ENCODE peak calls at places on chromosomes 13 and 19, in seven cellular contexts. F, Y, A, X, V, W and R are unnamed samples.

GRCh38 chr13:103952183-103952582 is 886.0 kb upstream of the SLC10A2 start:
- DNase-seq in F (no peak), Y (no peak), A (no peak), X (no peak), V (no peak), W (no peak), R (no peak)

GRCh38 chr19:47848871-47849473 is 10.1 kb upstream of the TPRX2 start:
- DNase-seq in F (peak; percentile 51), Y (no peak), A (no peak), X (no peak), V (no peak), W (no peak), R (no peak)

GRCh38 chr19:47405197-47405550 is 14.2 kb downstream of the MEIS3 start:
- DNase-seq in F (no peak), Y (no peak), A (no peak), X (no peak), V (no peak), W (no peak), R (no peak)

GRCh38 chr19:8611890-8612806 is 1.6 kb upstream of the ADAMTS10 start:
- DNase-seq in F (peak; percentile 37), Y (peak; percentile 49), A (no peak), X (peak; percentile 63), V (peak; percentile 72), W (peak; percentile 78), R (no peak)

GRCh38 chr13:92320323-92320722 is 906.3 kb upstream of the GPC6 start:
- DNase-seq in F (no peak), Y (no peak), A (no peak), X (no peak), V (no peak), W (no peak), R (no peak)

GRCh38 chr13:110872768-110873638 is 41.9 kb downstream of the ANKRD10 start:
- DNase-seq in F (no peak), Y (no peak), A (no peak), X (no peak), V (no peak), W (no peak), R (no peak)

GRCh38 chr13:74575729-74576125 is 441.5 kb upstream of the KLF12 start:
- DNase-seq in F (peak; percentile 69), Y (peak; percentile 21), A (no peak), X (peak; percentile 32), V (peak; percentile 88), W (peak; percentile 77), R (peak; percentile 50)

GRCh38 chr13:73428706-73429105 is 369.9 kb downstream of the KLF5 start:
- DNase-seq in F (no peak), Y (no peak), A (no peak), X (no peak), V (no peak), W (no peak), R (no peak)

GRCh38 chr13:49240017-49240416 is 7.7 kb upstream of the CDADC1 start:
- DNase-seq in F (peak; percentile 32), Y (no peak), A (no peak), X (no peak), V (no peak), W (no peak), R (no peak)

GRCh38 chr19:37979547-37980082 is 72.6 kb downstream of the SIPA1L3 start:
- DNase-seq in F (peak; percentile 36), Y (peak; percentile 59), A (no peak), X (no peak), V (no peak), W (no peak), R (no peak)

GRCh38 chr13:31765441-31765840 is 26.1 kb downstream of the RXFP2 start:
- DNase-seq in F (no peak), Y (no peak), A (no peak), X (no peak), V (no peak), W (no peak), R (no peak)

GRCh38 chr19:13404236-13404635 is 102.0 kb downstream of the CACNA1A start:
- DNase-seq in F (no peak), Y (no peak), A (no peak), X (no peak), V (no peak), W (no peak), R (no peak)

GRCh38 chr19:8681345-8682021 is 17.1 kb downstream of the ACTL9 start:
- DNase-seq in F (no peak), Y (no peak), A (no peak), X (no peak), V (no peak), W (no peak), R (no peak)

GRCh38 chr19:42246869-42247630 is 4.6 kb upstream of the GSK3A start:
- DNase-seq in F (no peak), Y (no peak), A (no peak), X (no peak), V (no peak), W (peak; percentile 49), R (no peak)

GRCh38 chr13:100608906-100609305 is 20.3 kb upstream of the GGACT start:
- DNase-seq in F (peak; percentile 14), Y (no peak), A (no peak), X (no peak), V (no peak), W (no peak), R (no peak)

GRCh38 chr19:30228113-30228725 is 144.0 kb upstream of the ZNF536 start:
- DNase-seq in F (peak; percentile 38), Y (no peak), A (no peak), X (no peak), V (no peak), W (no peak), R (no peak)

GRCh38 chr19:30227071-30227621 is 145.0 kb upstream of the ZNF536 start:
- DNase-seq in F (peak; percentile 27), Y (no peak), A (no peak), X (no peak), V (no peak), W (no peak), R (no peak)

GRCh38 chr19:30226464-30227070 is 145.6 kb upstream of the ZNF536 start:
- DNase-seq in F (peak; percentile 23), Y (no peak), A (no peak), X (no peak), V (no peak), W (no peak), R (no peak)

GRCh38 chr19:30228726-30229523 is 143.3 kb upstream of the ZNF536 start:
- DNase-seq in F (peak; percentile 28), Y (no peak), A (no peak), X (no peak), V (no peak), W (no peak), R (no peak)

DNA sequence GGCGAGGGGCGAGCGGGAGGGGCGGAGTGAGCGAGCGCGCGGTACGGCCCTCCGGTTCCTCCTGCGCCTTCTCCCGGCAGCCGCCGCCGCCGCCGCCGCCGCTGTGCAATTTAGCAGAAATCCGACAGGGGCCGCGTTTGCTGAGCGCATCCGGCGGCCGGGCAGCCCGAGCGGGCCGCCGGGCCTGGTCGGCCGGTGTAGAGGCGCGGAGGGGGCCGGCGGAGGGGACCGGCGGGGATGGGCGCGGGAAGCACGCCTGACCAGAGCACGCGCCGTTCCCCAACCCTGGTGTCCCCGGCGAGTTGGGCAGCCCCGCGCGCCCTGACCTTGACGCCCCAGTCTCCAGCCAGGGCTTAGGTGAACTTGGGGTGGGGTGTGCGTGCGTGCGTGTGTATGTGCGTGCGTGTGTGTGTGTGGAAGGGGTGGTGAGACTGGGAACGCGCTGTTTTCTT is 144.5 kb upstream of the ZNF536 start:
- DNase-seq in F (peak; percentile 88), Y (peak; percentile 67), A (peak; percentile 66), X (no peak), V (peak; percentile 64), W (peak; percentile 59), R (peak; percentile 43)
- TF ChIP-seq CTCF in F (peak; percentile 61), Y (peak; percentile 46), A (peak; percentile 56), X (peak; percentile 59), V (peak; percentile 78), W (no peak), R (peak; percentile 53)

GRCh38 chr19:7211191-7211988 is 82.8 kb downstream of the INSR start:
- DNase-seq in F (peak; percentile 54), Y (peak; percentile 87), A (no peak), X (no peak), V (peak; percentile 59), W (peak; percentile 86), R (no peak)
- H3K4me3 ChIP-seq in F (no peak overlapping the region), Y (no peak overlapping the region), A (no peak overlapping the region), X (peak overlapping the region; percentile 44), V (peak overlapping the region; percentile 39), W (no peak overlapping the region), R (no peak overlapping the region)

DNA sequence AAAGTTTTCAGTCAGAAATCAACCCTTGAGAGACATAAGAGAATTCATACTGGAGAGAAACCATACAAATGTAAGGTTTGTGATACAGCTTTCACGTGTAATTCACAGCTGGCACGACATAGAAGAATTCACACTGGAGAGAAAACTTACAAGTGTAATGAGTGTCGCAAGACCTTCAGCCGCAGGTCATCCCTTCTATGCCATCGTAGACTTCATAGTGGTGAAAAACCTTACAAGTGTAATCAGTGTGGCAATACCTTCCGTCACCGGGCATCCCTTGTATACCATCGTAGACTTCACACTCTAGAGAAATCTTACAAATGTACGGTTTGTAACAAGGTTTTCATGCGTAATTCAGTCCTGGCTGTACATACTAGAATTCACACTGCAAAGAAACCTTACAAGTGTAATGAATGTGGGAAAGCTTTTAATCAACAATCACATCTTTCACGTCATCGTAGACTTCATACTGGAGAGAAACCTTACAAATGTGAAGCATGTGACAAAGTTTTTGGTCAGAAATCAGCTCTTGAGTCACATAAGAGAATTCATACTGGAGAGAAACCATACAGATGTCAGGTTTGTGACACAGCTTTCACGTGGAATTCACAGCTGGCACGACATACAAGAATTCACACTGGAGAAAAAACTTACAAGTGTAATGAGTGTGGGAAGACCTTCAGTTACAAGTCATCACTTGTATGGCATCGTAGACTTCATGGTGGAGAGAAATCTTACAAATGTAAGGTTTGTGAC is 15.7 kb upstream of the ZNF701 start:
- DNase-seq in F (no peak), Y (no peak), A (no peak), X (no peak), V (no peak), W (no peak), R (no peak)
- H3K9me3 ChIP-seq in F (peaks cover 56% of the 10 kb centered on the region), Y (no peaks in the 10 kb centered on the region), A (peaks cover 60% of the 10 kb centered on the region), X (peaks cover 97% of the 10 kb centered on the region), V (peaks cover 96% of the 10 kb centered on the region), W (peaks cover 45% of the 10 kb centered on the region), R (peaks cover 6% of the 10 kb centered on the region)

GRCh38 chr13:22253107-22253506 is 582.2 kb downstream of the FGF9 start:
- DNase-seq in F (no peak), Y (no peak), A (no peak), X (no peak), V (no peak), W (no peak), R (no peak)

GRCh38 chr13:22252281-22252830 is 581.5 kb downstream of the FGF9 start:
- DNase-seq in F (no peak), Y (no peak), A (no peak), X (no peak), V (no peak), W (no peak), R (no peak)

GRCh38 chr13:22256111-22256639 is 585.3 kb downstream of the FGF9 start:
- DNase-seq in F (no peak), Y (no peak), A (no peak), X (no peak), V (no peak), W (no peak), R (no peak)
- TF ChIP-seq CTCF in F (peak; percentile 14), Y (no peak), A (no peak), X (no peak), V (peak; percentile 41), W (no peak), R (no peak)